ENCODE peak calls at places on chromosomes 4 and X, in four cellular contexts. U is dermis blood vessel endothelial cell; S is CD8-positive, alpha-beta T cell; R is HS-5. H is an unnamed sample.

GRCh38 chrX:131901581-131901980 is 121.5 kb upstream of the STK26 start:
- DNase-seq in U (no peak), S (no peak), R (no peak), H (no peak)

GRCh38 chr4:176927664-176928063 is 134.9 kb upstream of the VEGFC start:
- DNase-seq in U (peak), S (no peak), R (peak), H (peak)

GRCh38 chr4:182880387-182881356 is 36.5 kb downstream of the DCTD start:
- DNase-seq in U (peak), S (no peak), R (no peak), H (no peak)

GRCh38 chr4:165700855-165701254 is 172.2 kb upstream of the TLL1 start:
- DNase-seq in U (no peak), S (no peak), R (no peak), H (no peak)

GRCh38 chrX:132741706-132742105 is 216.7 kb downstream of the HS6ST2 start:
- DNase-seq in U (no peak), S (no peak), R (no peak), H (peak)

GRCh38 chr4:38957947-38958346 is 74.3 kb downstream of the TMEM156 start:
- DNase-seq in U (no peak), S (no peak), R (no peak), H (no peak)

GRCh38 chrX:45632506-45632905 is 431.8 kb upstream of the DIPK2B start:
- DNase-seq in U (no peak), S (no peak), R (no peak), H (no peak)

GRCh38 chr4:6917445-6918241 is 8.0 kb downstream of the TBC1D14 start:
- DNase-seq in U (peak), S (no peak), R (no peak), H (no peak)

GRCh38 chr4:36363024-36363423 is 81.6 kb downstream of the DTHD1 start:
- DNase-seq in U (no peak), S (no peak), R (no peak), H (no peak)

GRCh38 chrX:75076429-75076828 is 79.7 kb downstream of the ABCB7 start:
- DNase-seq in U (no peak), S (no peak), R (no peak), H (no peak)

GRCh38 chr4:6250235-6250983 is 19.2 kb upstream of the WFS1 start:
- DNase-seq in U (peak), S (no peak), R (peak), H (peak)

GRCh38 chrX:133171962-133172708 is 46.0 kb downstream of the TFDP3 start:
- DNase-seq in U (peak), S (no peak), R (no peak), H (peak)

GRCh38 chr4:66574145-66574978 is 904.1 kb upstream of the EPHA5 start:
- DNase-seq in U (no peak), S (no peak), R (peak), H (no peak)